ENCODE peak calls at places on chromosomes 11 and 22, in ten cellular contexts. One of them, this sample, is unnamed.

GRCh38 chr11:91156041-91156440 is 933.2 kb upstream of the CHORDC1 start:
- DNase-seq in cardiac muscle cell: no peak
- DNase-seq in OCI-LY7: no peak
- DNase-seq in suprapubic skin: no peak
- DNase-seq in brain microvascular endothelial cell: no peak
- DNase-seq in PC-9: no peak
- DNase-seq in cardiac fibroblast: no peak
- DNase-seq in spleen: no peak
- DNase-seq in A549: no peak
- DNase-seq in upper lobe of right lung: no peak
- DNase-seq in this sample: no peak

GRCh38 chr22:44880588-44881245 is 128.3 kb downstream of the ARHGAP8 start:
- DNase-seq in cardiac muscle cell: no peak
- DNase-seq in OCI-LY7: no peak
- DNase-seq in suprapubic skin: no peak
- DNase-seq in brain microvascular endothelial cell: no peak
- DNase-seq in PC-9: no peak
- DNase-seq in cardiac fibroblast: no peak
- DNase-seq in spleen: peak
- DNase-seq in A549: no peak
- DNase-seq in upper lobe of right lung: no peak
- DNase-seq in this sample: no peak

GRCh38 chr22:50406416-50407170 is 63.5 kb downstream of the PPP6R2 start:
- DNase-seq in cardiac muscle cell: no peak
- DNase-seq in OCI-LY7: no peak
- DNase-seq in suprapubic skin: no peak
- DNase-seq in brain microvascular endothelial cell: no peak
- DNase-seq in PC-9: no peak
- DNase-seq in cardiac fibroblast: no peak
- DNase-seq in spleen: no peak
- DNase-seq in A549: no peak
- DNase-seq in upper lobe of right lung: no peak
- DNase-seq in this sample: no peak

GRCh38 chr11:78251083-78251699 is 62.5 kb downstream of the USP35 start:
- DNase-seq in cardiac muscle cell: no peak
- DNase-seq in OCI-LY7: no peak
- DNase-seq in suprapubic skin: no peak
- DNase-seq in brain microvascular endothelial cell: peak
- DNase-seq in PC-9: no peak
- DNase-seq in cardiac fibroblast: peak
- DNase-seq in spleen: no peak
- DNase-seq in A549: no peak
- DNase-seq in upper lobe of right lung: no peak
- DNase-seq in this sample: no peak

GRCh38 chr11:19646921-19647320 is 65.7 kb upstream of the NAV2 start:
- DNase-seq in cardiac muscle cell: no peak
- DNase-seq in OCI-LY7: no peak
- DNase-seq in suprapubic skin: no peak
- DNase-seq in brain microvascular endothelial cell: peak
- DNase-seq in PC-9: peak
- DNase-seq in cardiac fibroblast: peak
- DNase-seq in spleen: no peak
- DNase-seq in A549: no peak
- DNase-seq in upper lobe of right lung: no peak
- DNase-seq in this sample: peak

GRCh38 chr22:49289822-49290221 is 537.9 kb downstream of the BRD1 start:
- DNase-seq in cardiac muscle cell: no peak
- DNase-seq in OCI-LY7: no peak
- DNase-seq in suprapubic skin: peak
- DNase-seq in brain microvascular endothelial cell: no peak
- DNase-seq in PC-9: no peak
- DNase-seq in cardiac fibroblast: no peak
- DNase-seq in spleen: peak
- DNase-seq in A549: no peak
- DNase-seq in upper lobe of right lung: peak
- DNase-seq in this sample: no peak

GRCh38 chr11:77073328-77074001 is 6.7 kb downstream of the CAPN5 start:
- DNase-seq in cardiac muscle cell: peak
- DNase-seq in OCI-LY7: no peak
- DNase-seq in suprapubic skin: peak
- DNase-seq in brain microvascular endothelial cell: peak
- DNase-seq in PC-9: peak
- DNase-seq in cardiac fibroblast: peak
- DNase-seq in spleen: peak
- DNase-seq in A549: peak
- DNase-seq in upper lobe of right lung: peak
- DNase-seq in this sample: peak

GRCh38 chr11:77580712-77581337 is 8.9 kb upstream of the AQP11 start:
- DNase-seq in cardiac muscle cell: peak
- DNase-seq in OCI-LY7: peak
- DNase-seq in suprapubic skin: no peak
- DNase-seq in brain microvascular endothelial cell: no peak
- DNase-seq in PC-9: no peak
- DNase-seq in cardiac fibroblast: no peak
- DNase-seq in spleen: no peak
- DNase-seq in A549: peak
- DNase-seq in upper lobe of right lung: no peak
- DNase-seq in this sample: no peak

GRCh38 chr11:24391165-24391564 is 105.7 kb upstream of the LUZP2 start:
- DNase-seq in cardiac muscle cell: no peak
- DNase-seq in OCI-LY7: no peak
- DNase-seq in suprapubic skin: no peak
- DNase-seq in brain microvascular endothelial cell: peak
- DNase-seq in PC-9: no peak
- DNase-seq in cardiac fibroblast: peak
- DNase-seq in spleen: no peak
- DNase-seq in A549: peak
- DNase-seq in upper lobe of right lung: no peak
- DNase-seq in this sample: no peak

GRCh38 chr11:110131386-110132123 is 38.4 kb downstream of the ZC3H12C start:
- DNase-seq in cardiac muscle cell: no peak
- DNase-seq in OCI-LY7: no peak
- DNase-seq in suprapubic skin: no peak
- DNase-seq in brain microvascular endothelial cell: no peak
- DNase-seq in PC-9: no peak
- DNase-seq in cardiac fibroblast: no peak
- DNase-seq in spleen: no peak
- DNase-seq in A549: no peak
- DNase-seq in upper lobe of right lung: no peak
- DNase-seq in this sample: no peak

GRCh38 chr22:48955351-48956311 is 872.0 kb downstream of the BRD1 start:
- DNase-seq in cardiac muscle cell: no peak
- DNase-seq in OCI-LY7: no peak
- DNase-seq in suprapubic skin: peak
- DNase-seq in brain microvascular endothelial cell: no peak
- DNase-seq in PC-9: no peak
- DNase-seq in cardiac fibroblast: no peak
- DNase-seq in spleen: peak
- DNase-seq in A549: no peak
- DNase-seq in upper lobe of right lung: peak
- DNase-seq in this sample: no peak

GRCh38 chr22:46289244-46289891 is 7.3 kb upstream of the GTSE1 start:
- DNase-seq in cardiac muscle cell: no peak
- DNase-seq in OCI-LY7: no peak
- DNase-seq in suprapubic skin: no peak
- DNase-seq in brain microvascular endothelial cell: no peak
- DNase-seq in PC-9: no peak
- DNase-seq in cardiac fibroblast: no peak
- DNase-seq in spleen: peak
- DNase-seq in A549: no peak
- DNase-seq in upper lobe of right lung: no peak
- DNase-seq in this sample: no peak

GRCh38 chr11:111331711-111332479 is 33.5 kb downstream of the POU2AF3 start:
- DNase-seq in cardiac muscle cell: no peak
- DNase-seq in OCI-LY7: no peak
- DNase-seq in suprapubic skin: no peak
- DNase-seq in brain microvascular endothelial cell: no peak
- DNase-seq in PC-9: no peak
- DNase-seq in cardiac fibroblast: peak
- DNase-seq in spleen: no peak
- DNase-seq in A549: no peak
- DNase-seq in upper lobe of right lung: no peak
- DNase-seq in this sample: no peak

GRCh38 chr22:42937164-42937854 is 77.6 kb downstream of the PACSIN2 start:
- DNase-seq in cardiac muscle cell: no peak
- DNase-seq in OCI-LY7: peak
- DNase-seq in suprapubic skin: no peak
- DNase-seq in brain microvascular endothelial cell: peak
- DNase-seq in PC-9: peak
- DNase-seq in cardiac fibroblast: peak
- DNase-seq in spleen: peak
- DNase-seq in A549: peak
- DNase-seq in upper lobe of right lung: peak
- DNase-seq in this sample: peak
- H3K4me3 ChIP-seq in cardiac muscle cell: no peak
- H3K4me3 ChIP-seq in OCI-LY7: no peak
- H3K4me3 ChIP-seq in suprapubic skin: no peak
- H3K4me3 ChIP-seq in brain microvascular endothelial cell: no peak
- H3K4me3 ChIP-seq in PC-9: peak
- H3K4me3 ChIP-seq in cardiac fibroblast: no peak
- H3K4me3 ChIP-seq in spleen: no peak
- H3K4me3 ChIP-seq in A549: no peak
- H3K4me3 ChIP-seq in upper lobe of right lung: no peak
- H3K4me3 ChIP-seq in this sample: no peak

DNA sequence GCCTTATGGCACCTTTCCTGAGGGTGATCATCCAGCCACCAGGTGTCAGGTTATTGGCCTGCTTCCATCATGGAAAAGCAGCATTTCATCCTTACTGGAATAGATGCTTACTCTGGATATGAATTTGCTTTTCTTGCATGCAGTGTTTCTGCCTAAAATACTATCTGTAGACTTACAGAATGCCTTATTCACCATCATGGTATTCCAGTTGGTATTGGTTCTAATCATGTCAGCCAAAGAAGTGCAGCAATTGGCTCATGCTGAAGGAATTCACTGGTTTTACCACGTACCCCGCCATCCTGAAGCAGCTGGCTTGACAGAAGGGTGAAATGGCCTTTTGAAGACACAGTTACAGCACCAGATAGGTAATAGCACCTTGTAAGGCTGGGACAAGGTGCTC is 194.2 kb downstream of the AASDHPPT start:
- DNase-seq in cardiac muscle cell: no peak
- DNase-seq in OCI-LY7: no peak
- DNase-seq in suprapubic skin: no peak
- DNase-seq in brain microvascular endothelial cell: no peak
- DNase-seq in PC-9: no peak
- DNase-seq in cardiac fibroblast: no peak
- DNase-seq in spleen: no peak
- DNase-seq in A549: no peak
- DNase-seq in upper lobe of right lung: no peak
- DNase-seq in this sample: no peak
- TF ChIP-seq CTCF in cardiac muscle cell: no peak
- TF ChIP-seq CTCF in OCI-LY7: no peak
- TF ChIP-seq CTCF in suprapubic skin: no peak
- TF ChIP-seq CTCF in brain microvascular endothelial cell: no peak
- TF ChIP-seq CTCF in PC-9: no peak
- TF ChIP-seq CTCF in cardiac fibroblast: no peak
- TF ChIP-seq CTCF in spleen: no peak
- TF ChIP-seq CTCF in A549: no peak
- TF ChIP-seq CTCF in upper lobe of right lung: no peak
- TF ChIP-seq CTCF in this sample: no peak

GRCh38 chr11:84887055-84887629 is 740.0 kb downstream of the DLG2 start:
- DNase-seq in cardiac muscle cell: no peak
- DNase-seq in OCI-LY7: no peak
- DNase-seq in suprapubic skin: no peak
- DNase-seq in brain microvascular endothelial cell: no peak
- DNase-seq in PC-9: no peak
- DNase-seq in cardiac fibroblast: no peak
- DNase-seq in spleen: no peak
- DNase-seq in A549: no peak
- DNase-seq in upper lobe of right lung: no peak
- DNase-seq in this sample: no peak
- H3K4me3 ChIP-seq in cardiac muscle cell: no peak
- H3K4me3 ChIP-seq in OCI-LY7: no peak
- H3K4me3 ChIP-seq in suprapubic skin: no peak
- H3K4me3 ChIP-seq in brain microvascular endothelial cell: no peak
- H3K4me3 ChIP-seq in PC-9: no peak
- H3K4me3 ChIP-seq in cardiac fibroblast: no peak
- H3K4me3 ChIP-seq in spleen: no peak
- H3K4me3 ChIP-seq in A549: no peak
- H3K4me3 ChIP-seq in upper lobe of right lung: no peak
- H3K4me3 ChIP-seq in this sample: no peak

GRCh38 chr11:26331911-26332571 is at the start of gene ANO3:
- DNase-seq in cardiac muscle cell: peak
- DNase-seq in OCI-LY7: no peak
- DNase-seq in suprapubic skin: no peak
- DNase-seq in brain microvascular endothelial cell: peak
- DNase-seq in PC-9: peak
- DNase-seq in cardiac fibroblast: peak
- DNase-seq in spleen: no peak
- DNase-seq in A549: peak
- DNase-seq in upper lobe of right lung: peak
- DNase-seq in this sample: peak
- TF ChIP-seq CTCF in cardiac muscle cell: peak
- TF ChIP-seq CTCF in OCI-LY7: no peak
- TF ChIP-seq CTCF in suprapubic skin: no peak
- TF ChIP-seq CTCF in brain microvascular endothelial cell: peak
- TF ChIP-seq CTCF in PC-9: peak
- TF ChIP-seq CTCF in cardiac fibroblast: peak
- TF ChIP-seq CTCF in spleen: no peak
- TF ChIP-seq CTCF in A549: peak
- TF ChIP-seq CTCF in upper lobe of right lung: peak
- TF ChIP-seq CTCF in this sample: peak

GRCh38 chr22:38456272-38456837 is 1.4 kb upstream of the KCNJ4 start:
- DNase-seq in cardiac muscle cell: no peak
- DNase-seq in OCI-LY7: no peak
- DNase-seq in suprapubic skin: no peak
- DNase-seq in brain microvascular endothelial cell: no peak
- DNase-seq in PC-9: no peak
- DNase-seq in cardiac fibroblast: no peak
- DNase-seq in spleen: no peak
- DNase-seq in A549: no peak
- DNase-seq in upper lobe of right lung: no peak
- DNase-seq in this sample: no peak
- H3K4me3 ChIP-seq in cardiac muscle cell: peak
- H3K4me3 ChIP-seq in OCI-LY7: peak
- H3K4me3 ChIP-seq in suprapubic skin: peak
- H3K4me3 ChIP-seq in brain microvascular endothelial cell: no peak
- H3K4me3 ChIP-seq in PC-9: peak
- H3K4me3 ChIP-seq in cardiac fibroblast: no peak
- H3K4me3 ChIP-seq in spleen: no peak
- H3K4me3 ChIP-seq in A549: peak
- H3K4me3 ChIP-seq in upper lobe of right lung: no peak
- H3K4me3 ChIP-seq in this sample: no peak

DNA sequence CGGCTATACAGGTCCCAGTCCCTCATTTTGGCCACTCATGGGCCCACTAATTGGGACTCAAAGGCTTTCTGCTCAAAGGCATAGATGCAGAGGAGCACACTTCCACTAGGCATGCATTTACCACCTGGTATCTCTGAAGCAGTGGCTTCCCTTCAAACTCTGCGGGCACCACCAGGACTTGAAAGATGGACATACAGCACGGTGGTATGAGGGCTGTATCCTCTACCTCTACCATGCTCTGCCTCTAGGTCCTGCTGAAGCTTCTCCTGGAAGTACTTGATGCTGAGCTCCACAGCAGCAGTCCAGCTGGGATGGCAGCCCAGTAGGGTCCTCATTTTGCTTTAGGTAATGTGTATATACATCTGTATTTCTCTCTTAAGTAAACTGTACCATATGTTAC is 49.9 kb downstream of the RAB6A start:
- DNase-seq in cardiac muscle cell: no peak
- DNase-seq in OCI-LY7: no peak
- DNase-seq in suprapubic skin: no peak
- DNase-seq in brain microvascular endothelial cell: no peak
- DNase-seq in PC-9: no peak
- DNase-seq in cardiac fibroblast: no peak
- DNase-seq in spleen: no peak
- DNase-seq in A549: no peak
- DNase-seq in upper lobe of right lung: no peak
- DNase-seq in this sample: no peak
- TF ChIP-seq CTCF in cardiac muscle cell: no peak
- TF ChIP-seq CTCF in OCI-LY7: no peak
- TF ChIP-seq CTCF in suprapubic skin: no peak
- TF ChIP-seq CTCF in brain microvascular endothelial cell: no peak
- TF ChIP-seq CTCF in PC-9: no peak
- TF ChIP-seq CTCF in cardiac fibroblast: no peak
- TF ChIP-seq CTCF in spleen: no peak
- TF ChIP-seq CTCF in A549: no peak
- TF ChIP-seq CTCF in upper lobe of right lung: no peak
- TF ChIP-seq CTCF in this sample: no peak